ENCODE peak calls at places on chromosomes 5 and 9, in four cellular contexts. V is HCT116, W is HepG2, J is K562. G is an unnamed sample.
A peak's percentile ranks its signal among the peaks of the same experiment; 100 is the strongest.

GRCh38 chr9:24602687-24603352 is 57.1 kb upstream of the IZUMO3 start:
- DNase-seq in W (no peak), J (no peak), V (no peak), G (no peak)

GRCh38 chr5:157188270-157188669 is 7.6 kb downstream of the ITK start:
- DNase-seq in V (no peak), W (no peak), J (no peak), G (no peak)

GRCh38 chr5:158979749-158980521 is 119.8 kb downstream of the EBF1 start:
- DNase-seq in W (no peak), J (no peak), V (no peak), G (no peak)

GRCh38 chr5:36242534-36243144 is 914 bp upstream of the NADK2 start:
- DNase-seq in W (peak; percentile 19), J (no peak), V (no peak), G (peak; percentile 17)

GRCh38 chr9:92746567-92747458 is 17.8 kb downstream of the BICD2 start:
- DNase-seq in J (peak; percentile 20), V (no peak), W (peak; percentile 56), G (no peak)

GRCh38 chr9:109816490-109816889 is 36.5 kb downstream of the PALM2AKAP2 start:
- DNase-seq in J (peak; percentile 3), V (peak; percentile 26), W (peak; percentile 86), G (no peak)

GRCh38 chr9:116178481-116179211 is 25.1 kb downstream of the PAPPA start:
- DNase-seq in W (no peak), J (no peak), V (no peak), G (no peak)

GRCh38 chr9:87557996-87558395 is 60.3 kb downstream of the DAPK1 start:
- DNase-seq in V (no peak), W (no peak), J (no peak), G (peak; percentile 54)

GRCh38 chr5:132887326-132887725 is 13.9 kb downstream of the LEAP2 start:
- DNase-seq in V (no peak), J (no peak), W (no peak), G (no peak)

DNA sequence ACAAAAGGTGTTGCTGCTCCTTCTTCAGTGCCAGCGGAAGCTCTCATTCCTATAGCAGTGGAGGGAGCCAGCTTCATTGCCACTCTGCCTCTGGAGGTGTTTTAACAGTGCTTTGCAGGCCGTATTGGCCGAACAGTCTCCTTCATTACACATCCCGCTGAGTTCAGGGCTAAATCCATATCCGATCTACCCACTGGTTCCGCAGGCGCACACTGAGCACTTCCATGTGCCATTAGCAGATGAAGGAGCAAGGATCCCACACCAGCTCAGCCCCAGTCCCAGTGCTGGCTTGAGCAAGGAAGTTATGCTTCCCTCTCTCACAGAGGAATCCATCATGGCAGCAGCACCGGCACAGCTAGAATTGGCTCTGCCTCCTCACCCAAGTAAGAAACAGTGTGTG is 121.2 kb upstream of the IRX2 start:
- DNase-seq in J (no peak), W (no peak), V (no peak), G (no peak)
- TF ChIP-seq ELF1 in J (no peak), W (no peak), V (no peak), G (no peak)

GRCh38 chr5:1011226-1011631 is 2.6 kb downstream of the NKD2 start:
- DNase-seq in V (no peak), W (peak; percentile 38), J (peak; percentile 66), G (peak; percentile 78)
- TF ChIP-seq ELF1 in V (no peak), W (no peak), J (no peak), G (no peak)

GRCh38 chr9:96619109-96619435 is 571 bp downstream of the CDC14B start:
- DNase-seq in J (no peak), W (no peak), V (no peak), G (peak; percentile 61)
- TF ChIP-seq ELF1 in J (no peak), W (no peak), V (no peak), G (no peak)

GRCh38 chr5:148912146-148912545 is 85.7 kb downstream of the ADRB2 start:
- DNase-seq in V (no peak), W (no peak), J (no peak), G (no peak)
- TF ChIP-seq ELF1 in V (no peak), W (no peak), J (no peak), G (no peak)

GRCh38 chr5:151085517-151086031 is 4.7 kb upstream of the TNIP1 start:
- DNase-seq in V (no peak), J (no peak), W (no peak), G (no peak)

GRCh38 chr5:151086192-151086869 is 5.5 kb upstream of the TNIP1 start:
- DNase-seq in V (no peak), W (no peak), J (no peak), G (no peak)

GRCh38 chr5:151084363-151084762 is 3.5 kb upstream of the TNIP1 start:
- DNase-seq in W (no peak), V (no peak), J (no peak), G (no peak)

GRCh38 chr5:151087475-151087874 is 6.6 kb upstream of the TNIP1 start:
- DNase-seq in W (no peak), J (no peak), V (no peak), G (no peak)

GRCh38 chr5:151086905-151087360 is 6.1 kb upstream of the TNIP1 start:
- DNase-seq in V (no peak), J (no peak), W (no peak), G (no peak)
- TF ChIP-seq ELF1 in V (no peak), J (no peak), W (no peak), G (no peak)

GRCh38 chr5:39333104-39333503 is 31.2 kb downstream of the C9 start:
- DNase-seq in J (peak; percentile 3), W (no peak), V (no peak), G (no peak)

GRCh38 chr5:39328731-39329130 is 35.6 kb downstream of the C9 start:
- DNase-seq in V (no peak), J (no peak), W (no peak), G (no peak)

GRCh38 chr5:39337516-39337915 is 26.8 kb downstream of the C9 start:
- DNase-seq in V (no peak), W (no peak), J (no peak), G (no peak)

GRCh38 chr5:39331993-39332392 is 32.3 kb downstream of the C9 start:
- DNase-seq in V (no peak), W (no peak), J (no peak), G (no peak)
- TF ChIP-seq ELF1 in V (no peak), W (no peak), J (no peak), G (no peak)

GRCh38 chr5:119129770-119130169 is 58.9 kb downstream of the DMXL1 start:
- DNase-seq in J (no peak), W (no peak), V (no peak), G (no peak)

GRCh38 chr5:119136666-119137318 is 65.9 kb downstream of the DMXL1 start:
- DNase-seq in J (no peak), W (no peak), V (no peak), G (no peak)

DNA sequence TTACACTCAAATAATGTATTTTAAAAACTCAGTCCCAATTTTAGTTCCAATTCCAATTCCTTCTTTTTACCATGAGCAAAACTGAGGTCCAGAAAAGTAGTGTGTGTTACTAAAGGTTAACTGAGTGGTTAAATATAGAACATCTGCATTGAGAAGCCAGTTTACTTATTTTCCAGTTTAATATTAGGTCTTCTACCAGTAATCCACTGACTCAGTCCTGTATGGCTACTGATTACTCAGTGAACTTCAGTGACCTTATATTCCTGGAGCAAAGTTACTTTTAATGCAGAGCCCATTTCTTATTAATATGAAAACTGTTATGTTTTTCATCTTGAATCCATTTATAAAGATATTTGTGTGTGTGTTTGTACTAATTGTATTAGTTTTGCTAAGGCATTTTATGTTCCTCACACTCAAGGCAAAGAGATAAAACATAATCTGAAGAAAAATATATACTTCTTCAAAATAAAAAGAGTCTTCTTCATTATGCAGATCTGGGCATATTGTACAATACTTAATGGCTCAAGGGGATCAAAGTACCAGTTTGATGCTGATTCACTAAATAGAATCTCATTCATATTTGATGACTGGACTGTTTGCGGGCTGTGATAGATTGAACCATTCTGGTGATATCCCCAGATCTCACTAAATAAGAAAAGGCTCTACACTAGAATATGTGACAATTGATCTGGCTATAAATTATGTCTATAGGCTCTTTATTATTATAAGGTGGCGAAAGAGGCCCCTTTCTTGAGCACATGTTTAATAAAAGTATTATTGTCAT is 60.8 kb downstream of the DMXL1 start:
- DNase-seq in W (no peak), J (no peak), V (no peak), G (no peak)
- TF ChIP-seq ELF1 in W (no peak), J (no peak), V (no peak), G (no peak)

GRCh38 chr9:134240371-134240770 is 76.0 kb upstream of the RNU6ATAC start:
- DNase-seq in V (no peak), J (no peak), W (no peak), G (no peak)
- TF ChIP-seq ELF1 in V (no peak), J (no peak), W (no peak), G (no peak)

G was measured in SK-N-SH.